ENCODE peak calls at places on chromosome 11, in six cellular contexts. K, E, Q, M, J and Z are unnamed samples. For H3K4me1, the result is how much of the 10 kb centered on the place peaks cover.

GRCh38 chr11:110366234-110366633 is 63.5 kb upstream of the FDX1 start:
- DNase-seq in K (no peak), E (no peak), Q (peak), M (peak), J (no peak), Z (peak)

GRCh38 chr11:1949302-1949701 is 2.2 kb downstream of the MRPL23 start:
- DNase-seq in K (no peak), E (peak), Q (no peak), M (no peak), J (no peak), Z (peak)

GRCh38 chr11:78192911-78193341 is 4.2 kb downstream of the USP35 start:
- DNase-seq in K (no peak), E (peak), Q (no peak), M (no peak), J (no peak), Z (no peak)

GRCh38 chr11:111540114-111540920 is at the start of gene LAYN:
- DNase-seq in K (no peak), E (peak), Q (peak), M (peak), J (no peak), Z (peak)

GRCh38 chr11:88384004-88384677 is 46.6 kb upstream of the CTSC start:
- DNase-seq in K (no peak), E (no peak), Q (no peak), M (no peak), J (no peak), Z (no peak)

GRCh38 chr11:72220696-72221363 is 3.7 kb upstream of the INPPL1 start:
- DNase-seq in K (peak), E (peak), Q (peak), M (no peak), J (no peak), Z (no peak)

GRCh38 chr11:65279713-65280459 is 18.1 kb downstream of the POLA2 start:
- DNase-seq in K (peak), E (no peak), Q (no peak), M (no peak), J (no peak), Z (no peak)

GRCh38 chr11:299081-299891 is at the start of gene IFITM5:
- DNase-seq in K (no peak), E (peak), Q (no peak), M (peak), J (no peak), Z (peak)

GRCh38 chr11:10295056-10295901 is 1.3 kb upstream of the SBF2 start:
- DNase-seq in K (no peak), E (no peak), Q (no peak), M (no peak), J (no peak), Z (no peak)

GRCh38 chr11:69369945-69370344 is 76.0 kb downstream of the MYEOV start:
- DNase-seq in K (peak), E (no peak), Q (peak), M (no peak), J (no peak), Z (no peak)

GRCh38 chr11:28346209-28346608 is 238.0 kb downstream of the METTL15 start:
- DNase-seq in K (no peak), E (no peak), Q (no peak), M (no peak), J (no peak), Z (no peak)

GRCh38 chr11:104327864-104328513 is 164.0 kb upstream of the PDGFD start:
- DNase-seq in K (no peak), E (no peak), Q (peak), M (no peak), J (no peak), Z (no peak)

GRCh38 chr11:94866936-94867795 is 99.0 kb downstream of the AMOTL1 start:
- DNase-seq in K (peak), E (no peak), Q (no peak), M (no peak), J (no peak), Z (no peak)
- H3K4me1 ChIP-seq in K (under half), E (under half), Q (under half), M (under half), J (under half), Z (under half)

GRCh38 chr11:63668396-63668795 is 2.8 kb downstream of the ATL3 start:
- DNase-seq in K (no peak), E (no peak), Q (no peak), M (no peak), J (no peak), Z (no peak)
- H3K4me1 ChIP-seq in K (half or more), E (under half), Q (under half), M (half or more), J (under half), Z (under half)

GRCh38 chr11:12217879-12218278 is 107.5 kb downstream of the MICAL2 start:
- DNase-seq in K (no peak), E (no peak), Q (no peak), M (no peak), J (no peak), Z (no peak)

GRCh38 chr11:12221136-12221535 is 110.7 kb downstream of the MICAL2 start:
- DNase-seq in K (no peak), E (no peak), Q (no peak), M (no peak), J (no peak), Z (no peak)

GRCh38 chr11:12218909-12219308 is 108.5 kb downstream of the MICAL2 start:
- DNase-seq in K (no peak), E (no peak), Q (no peak), M (no peak), J (no peak), Z (no peak)

GRCh38 chr11:12220305-12220704 is 109.9 kb downstream of the MICAL2 start:
- DNase-seq in K (peak), E (no peak), Q (peak), M (peak), J (peak), Z (peak)

GRCh38 chr11:12219732-12220131 is 109.3 kb downstream of the MICAL2 start:
- DNase-seq in K (no peak), E (no peak), Q (no peak), M (no peak), J (no peak), Z (no peak)
- H3K4me1 ChIP-seq in K (half or more), E (under half), Q (half or more), M (half or more), J (under half), Z (under half)

GRCh38 chr11:118243161-118243560 is 9.0 kb downstream of the MPZL3 start:
- DNase-seq in K (no peak), E (no peak), Q (no peak), M (no peak), J (no peak), Z (no peak)
- H3K4me1 ChIP-seq in K (under half), E (under half), Q (under half), M (under half), J (under half), Z (under half)

GRCh38 chr11:67313125-67313890 is 10.0 kb downstream of the SSH3 start:
- DNase-seq in K (no peak), E (no peak), Q (peak), M (no peak), J (no peak), Z (no peak)
- H3K4me1 ChIP-seq in K (under half), E (under half), Q (under half), M (under half), J (under half), Z (under half)

GRCh38 chr11:34653851-34654490 is 33.1 kb downstream of the EHF start:
- DNase-seq in K (no peak), E (no peak), Q (no peak), M (no peak), J (no peak), Z (no peak)

GRCh38 chr11:34651551-34651950 is 30.7 kb downstream of the EHF start:
- DNase-seq in K (no peak), E (no peak), Q (no peak), M (no peak), J (no peak), Z (no peak)

GRCh38 chr11:34653031-34653430 is 32.1 kb downstream of the EHF start:
- DNase-seq in K (no peak), E (no peak), Q (no peak), M (no peak), J (no peak), Z (no peak)

GRCh38 chr11:34650528-34650927 is 29.6 kb downstream of the EHF start:
- DNase-seq in K (no peak), E (no peak), Q (no peak), M (no peak), J (no peak), Z (no peak)

DNA sequence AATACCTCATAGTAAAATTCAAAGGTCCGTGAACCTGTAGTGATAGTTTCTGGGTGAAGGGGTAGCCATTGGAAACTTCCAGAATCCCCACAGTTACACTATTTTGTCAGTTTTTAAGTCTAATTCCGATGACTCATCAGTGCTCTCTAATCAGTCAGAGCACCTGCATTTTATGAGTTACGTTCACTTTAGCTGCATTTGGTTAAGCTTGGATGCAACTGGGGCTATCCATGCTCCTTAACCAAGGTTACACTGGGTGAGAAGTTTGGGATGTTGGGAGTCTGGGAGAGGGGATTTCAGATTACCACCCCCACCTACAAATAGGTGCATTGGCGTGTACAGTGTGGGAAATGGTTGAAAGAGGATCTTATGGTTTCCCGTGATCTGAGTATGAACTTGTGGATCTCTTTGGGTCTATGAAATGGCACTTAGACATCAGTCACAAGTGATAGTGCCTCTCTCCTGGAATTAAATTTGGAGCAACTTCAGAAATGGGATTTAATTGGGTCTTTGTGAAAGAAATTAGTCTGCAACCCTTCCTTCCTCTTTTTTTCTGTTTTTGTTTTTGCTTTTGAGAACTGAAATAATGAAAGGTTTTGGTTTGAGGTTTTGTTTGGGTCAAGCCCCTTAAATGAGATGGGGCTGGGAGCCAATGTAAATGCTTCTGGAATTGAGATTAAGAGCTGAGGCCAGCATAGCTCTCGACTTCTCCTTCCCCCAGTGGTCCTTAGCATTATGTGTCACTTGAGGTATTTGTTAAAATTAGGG is 31.5 kb downstream of the EHF start:
- DNase-seq in K (no peak), E (no peak), Q (no peak), M (no peak), J (no peak), Z (no peak)
- H3K4me1 ChIP-seq in K (under half), E (under half), Q (under half), M (under half), J (under half), Z (under half)

DNA sequence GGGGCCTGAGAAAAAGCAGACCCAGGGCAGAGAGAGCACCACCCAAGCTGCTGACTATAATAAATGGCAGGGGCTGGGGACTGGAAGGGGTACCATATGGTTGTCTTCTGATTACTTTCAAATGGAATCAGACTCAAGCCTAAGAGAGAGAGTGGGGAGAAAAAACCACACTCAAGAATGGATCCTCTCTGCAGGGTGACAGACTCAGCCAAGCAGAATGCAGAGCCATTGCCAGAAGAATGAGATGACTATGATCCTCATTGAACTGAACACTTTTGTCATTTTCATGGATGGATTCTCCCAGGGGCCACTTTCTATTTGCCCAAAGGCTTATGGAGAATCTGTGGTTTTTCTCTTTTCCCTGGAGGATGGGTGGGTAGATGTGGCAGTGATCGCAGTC is 8.7 kb downstream of the UBASH3B start:
- DNase-seq in K (no peak), E (no peak), Q (no peak), M (no peak), J (no peak), Z (no peak)
- H3K4me1 ChIP-seq in K (under half), E (half or more), Q (under half), M (under half), J (under half), Z (under half)

DNA sequence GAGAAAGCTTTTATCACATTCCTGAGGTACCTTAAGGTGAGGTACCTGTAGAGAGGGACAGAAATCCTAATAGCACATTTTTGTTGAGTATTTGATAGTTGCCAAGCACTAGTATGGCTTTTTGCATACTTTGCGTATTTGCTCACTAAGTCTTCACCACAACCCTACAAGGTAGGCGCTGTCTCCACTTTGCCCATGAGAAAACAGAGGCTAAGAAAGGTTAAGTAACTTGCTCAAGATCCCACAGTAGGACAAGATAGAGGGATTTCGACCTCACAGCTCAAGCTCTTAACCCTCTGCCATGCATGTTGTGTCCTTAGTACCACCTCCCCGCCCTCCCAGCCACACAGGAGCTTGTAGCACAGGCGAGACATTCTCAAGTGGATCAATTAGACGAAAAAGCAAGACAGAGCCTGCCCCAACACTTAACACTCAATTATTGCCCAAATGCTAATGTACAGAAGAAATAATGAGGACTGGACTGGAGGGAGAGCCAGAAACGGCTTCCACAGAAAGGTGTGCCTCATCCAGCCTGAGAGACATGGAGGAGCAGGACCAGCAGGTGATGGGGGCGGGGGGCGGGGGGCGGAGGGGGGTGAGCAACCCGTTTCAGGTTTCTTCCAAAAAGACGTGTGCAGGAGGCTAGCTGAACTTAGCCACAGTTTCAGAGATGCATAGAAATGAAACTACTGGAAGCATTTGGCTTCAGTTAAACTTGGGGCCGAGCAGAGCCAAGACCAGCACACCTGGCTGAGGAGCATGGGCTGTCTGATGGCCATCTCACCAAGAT is 26.7 kb upstream of the CD44 start:
- DNase-seq in K (no peak), E (no peak), Q (no peak), M (no peak), J (no peak), Z (no peak)
- H3K4me1 ChIP-seq in K (under half), E (under half), Q (under half), M (under half), J (under half), Z (under half)

DNA sequence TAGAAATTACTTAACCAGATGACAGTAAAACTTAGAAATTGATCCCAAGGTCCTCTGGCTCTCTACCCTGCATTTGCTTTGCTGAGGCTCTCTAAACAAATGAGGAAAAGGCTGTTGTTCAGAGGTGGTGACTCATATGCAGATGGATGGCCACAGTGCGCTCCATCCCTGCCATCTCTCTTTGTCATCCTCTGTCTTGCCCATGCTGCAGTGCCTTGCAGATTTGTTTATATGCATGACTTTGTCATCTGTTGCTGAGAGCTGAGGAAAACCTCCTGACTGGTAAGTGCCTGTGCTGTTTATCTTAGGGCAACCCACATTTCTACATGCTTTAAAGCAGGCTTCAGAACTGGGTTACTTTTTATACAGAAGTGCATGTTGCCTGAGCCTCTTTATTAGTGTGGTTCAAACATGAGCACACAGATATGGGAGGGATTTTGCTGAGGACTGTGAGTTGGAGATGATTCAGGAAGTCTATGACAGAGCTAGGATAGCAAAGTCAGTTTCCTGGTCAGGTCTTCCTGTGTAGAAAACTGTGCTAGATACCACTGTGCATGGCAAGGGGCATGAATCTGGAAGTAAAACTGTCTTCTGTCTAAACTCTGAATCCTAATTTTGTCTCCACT is 57.4 kb downstream of the JAM3 start:
- DNase-seq in K (no peak), E (no peak), Q (no peak), M (no peak), J (no peak), Z (no peak)
- H3K4me1 ChIP-seq in K (under half), E (under half), Q (under half), M (half or more), J (under half), Z (under half)

DNA sequence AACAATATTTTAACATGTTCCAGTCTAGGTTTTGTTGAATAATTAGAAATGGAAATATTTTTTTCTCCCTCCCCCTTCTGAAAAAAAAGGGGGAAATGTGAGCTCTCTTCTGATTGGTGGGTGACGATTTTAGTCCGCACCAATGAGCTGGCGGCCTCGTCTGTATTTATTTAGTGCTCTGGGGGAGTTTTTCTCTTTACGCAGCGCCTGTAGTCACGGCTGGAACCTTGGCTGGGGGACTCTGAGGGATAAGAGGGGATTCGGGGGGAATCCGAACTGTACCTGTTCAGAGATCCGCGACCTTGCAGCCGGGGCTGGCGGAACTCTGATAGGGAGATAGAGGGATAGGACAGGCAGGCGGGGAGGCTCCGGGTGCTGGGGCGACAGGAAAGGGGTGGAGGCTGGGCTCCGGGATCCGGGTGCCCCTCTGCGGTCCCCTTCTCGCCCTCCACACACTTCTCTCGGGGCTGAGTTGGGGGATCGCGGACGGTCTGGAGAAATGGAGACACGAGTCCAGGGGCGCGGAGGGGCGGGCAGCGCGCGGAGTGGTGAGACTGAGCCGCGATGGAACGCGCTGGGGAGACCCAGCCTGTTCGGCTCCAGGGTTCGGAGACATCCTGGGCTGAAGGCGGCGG is 99.7 kb upstream of the HSD17B12 start:
- DNase-seq in K (no peak), E (no peak), Q (peak), M (no peak), J (no peak), Z (no peak)
- H3K4me1 ChIP-seq in K (half or more), E (under half), Q (under half), M (half or more), J (under half), Z (under half)